ENCODE peak calls at places on chromosomes 6 and 20, in four cellular contexts. S is activated T-cell treated with anti-CD3 and anti-CD28 coated beads for 4 hours, Y is neural progenitor cell, E is AG10803. M is an unnamed sample.
A peak's percentile ranks its signal among the peaks of the same experiment; 100 is the strongest.

GRCh38 chr6:49326337-49326736 is 136.7 kb downstream of the MMUT start:
- DNase-seq in S (no peak), Y (no peak), E (peak; percentile 49), M (no peak)

GRCh38 chr20:50682065-50682464 is 9.3 kb downstream of the RIPOR3 start:
- DNase-seq in S (no peak), Y (no peak), E (no peak), M (no peak)

GRCh38 chr6:33774774-33775173 is 14.2 kb downstream of the LEMD2 start:
- DNase-seq in S (no peak), Y (no peak), E (no peak), M (no peak)

GRCh38 chr20:53220482-53221307 is 248.5 kb downstream of the TSHZ2 start:
- DNase-seq in S (no peak), Y (no peak), E (no peak), M (no peak)

GRCh38 chr6:38143191-38144154 is 323.9 kb downstream of the ZFAND3 start:
- DNase-seq in S (no peak), Y (no peak), E (no peak), M (no peak)

GRCh38 chr6:83546636-83547035 is 34.3 kb downstream of the PRSS35 start:
- DNase-seq in S (no peak), Y (no peak), E (no peak), M (no peak)

GRCh38 chr6:146915671-146916127 is 288.5 kb upstream of the STXBP5 start:
- DNase-seq in S (no peak), Y (no peak), E (peak; percentile 48), M (no peak)

GRCh38 chr20:45359069-45359405 is 3.9 kb upstream of the SYS1 start:
- DNase-seq in S (no peak), Y (no peak), E (no peak), M (no peak)

GRCh38 chr6:162123797-162124196 is 603.8 kb downstream of the PRKN start:
- DNase-seq in S (no peak), Y (peak; percentile 56), E (no peak), M (no peak)

GRCh38 chr20:62587757-62588402 is 54.4 kb upstream of the SLCO4A1 start:
- DNase-seq in S (no peak), Y (peak; percentile 82), E (peak; percentile 6), M (no peak)

GRCh38 chr20:103456-103855 is 16.0 kb downstream of the DEFB125 start:
- DNase-seq in S (no peak), Y (no peak), E (no peak), M (no peak)

GRCh38 chr6:42569102-42570028 is 5.5 kb downstream of the UBR2 start:
- DNase-seq in S (no peak), Y (no peak), E (peak; percentile 99), M (no peak)

GRCh38 chr20:665276-665675 is 10.3 kb downstream of the SCRT2 start:
- DNase-seq in S (no peak), Y (no peak), E (no peak), M (no peak)

GRCh38 chr20:48294942-48295341 is 509.7 kb upstream of the SULF2 start:
- DNase-seq in S (no peak), Y (no peak), E (no peak), M (no peak)

GRCh38 chr20:23282546-23282945 is 68.0 kb upstream of the NXT1 start:
- DNase-seq in S (no peak), Y (no peak), E (no peak), M (no peak)

GRCh38 chr6:67073938-67074337 is 1366.9 kb upstream of the EYS start:
- DNase-seq in S (no peak), Y (no peak), E (no peak), M (no peak)

GRCh38 chr20:61253264-61253639 is 1.2 kb downstream of the CDH4 start:
- DNase-seq in S (no peak), Y (peak; percentile 84), E (peak; percentile 47), M (no peak)

GRCh38 chr20:53984781-53985518 is 85.4 kb downstream of the BCAS1 start:
- DNase-seq in S (no peak), Y (no peak), E (peak; percentile 66), M (no peak)

GRCh38 chr6:33211136-33211535 is 2.8 kb downstream of the RING1 start:
- DNase-seq in S (no peak), Y (no peak), E (no peak), M (no peak)

GRCh38 chr20:42936482-42936881 is 253.2 kb downstream of the PTPRT start:
- DNase-seq in S (no peak), Y (no peak), E (no peak), M (no peak)

GRCh38 chr6:151620179-151620578 is 126.4 kb downstream of the CCDC170 start:
- DNase-seq in S (no peak), Y (no peak), E (no peak), M (no peak)

GRCh38 chr20:38728237-38728761 is 4.0 kb downstream of the SLC32A1 start:
- DNase-seq in S (no peak), Y (peak; percentile 67), E (no peak), M (no peak)

GRCh38 chr6:106084106-106084963 is 1.8 kb upstream of the PRDM1 start:
- DNase-seq in S (no peak), Y (peak; percentile 83), E (peak; percentile 94), M (peak; percentile 70)

GRCh38 chr6:4359108-4359710 is 223.8 kb upstream of the ECI2 start:
- DNase-seq in S (no peak), Y (no peak), E (peak; percentile 51), M (no peak)

GRCh38 chr6:167450631-167451030 is 125.7 kb downstream of the TTLL2 start:
- DNase-seq in S (no peak), Y (no peak), E (no peak), M (no peak)

GRCh38 chr6:113328886-113329381 is 528.2 kb upstream of the MARCKS start:
- DNase-seq in S (no peak), Y (no peak), E (peak; percentile 63), M (no peak)

GRCh38 chr20:48335421-48336090 is 492.2 kb downstream of the PREX1 start:
- DNase-seq in S (no peak), Y (no peak), E (no peak), M (no peak)

GRCh38 chr20:40706977-40707582 is 18.0 kb upstream of the MAFB start:
- DNase-seq in S (no peak), Y (peak; percentile 85), E (no peak), M (no peak)

GRCh38 chr6:84082693-84083265 is 49.2 kb downstream of the MRAP2 start:
- DNase-seq in S (no peak), Y (peak; percentile 65), E (no peak), M (no peak)

GRCh38 chr6:90086517-90086916 is 192.2 kb downstream of the GJA10 start:
- DNase-seq in S (no peak), Y (no peak), E (no peak), M (no peak)

GRCh38 chr20:53898558-53898931 is 171.8 kb downstream of the BCAS1 start:
- DNase-seq in S (no peak), Y (no peak), E (no peak), M (no peak)

GRCh38 chr6:116762235-116762634 is 3.3 kb downstream of the FAM162B start:
- DNase-seq in S (no peak), Y (no peak), E (no peak), M (no peak)

GRCh38 chr6:144335315-144335861 is 50.3 kb downstream of the UTRN start:
- DNase-seq in S (no peak), Y (no peak), E (no peak), M (no peak)

GRCh38 chr6:80605165-80605989 is 498.9 kb downstream of the BCKDHB start:
- DNase-seq in S (no peak), Y (peak; percentile 55), E (peak; percentile 25), M (peak; percentile 0)